ENCODE peak calls at places on chromosomes 3 and 15, in four cellular contexts. M is NCI-H2227 treated with DMSO at 0.1 percent for 48 hours, Z is left colon, N is NCI-H187 treated with DMSO at 0.1 percent for 48 hours. A is an unnamed sample.

GRCh38 chr3:160038862-160039562 is 50.4 kb downstream of the IL12A start:
- DNase-seq in M (no peak), Z (peak; percentile 8), N (no peak), A (no peak)

GRCh38 chr3:188021041-188021440 is 132.9 kb upstream of the LPP start:
- DNase-seq in M (no peak), Z (no peak), N (no peak), A (no peak)

GRCh38 chr3:58299839-58300516 is 6.1 kb upstream of the RPP14 start:
- DNase-seq in M (no peak), Z (no peak), N (no peak), A (no peak)

GRCh38 chr15:67033012-67033411 is 32.4 kb upstream of the SMAD3 start:
- DNase-seq in M (no peak), Z (no peak), N (no peak), A (no peak)

GRCh38 chr3:49198611-49199230 is 27.3 kb downstream of the KLHDC8B start:
- DNase-seq in M (no peak), Z (no peak), N (no peak), A (peak; percentile 78)

GRCh38 chr3:64783200-64783599 is 95.4 kb upstream of the ADAMTS9 start:
- DNase-seq in M (no peak), Z (no peak), N (no peak), A (no peak)

GRCh38 chr15:37014137-37014536 is 86.2 kb downstream of the MEIS2 start:
- DNase-seq in M (no peak), Z (no peak), N (no peak), A (peak; percentile 65)

GRCh38 chr3:108946292-108947290 is 7.1 kb downstream of the GUCA1C start:
- DNase-seq in M (no peak), Z (no peak), N (no peak), A (no peak)

GRCh38 chr15:101501703-101502373 is 12.3 kb upstream of the PCSK6 start:
- DNase-seq in M (no peak), Z (peak; percentile 56), N (no peak), A (peak; percentile 29)

GRCh38 chr3:52067046-52067445 is 10.7 kb upstream of the DUSP7 start:
- DNase-seq in M (no peak), Z (no peak), N (no peak), A (no peak)

GRCh38 chr3:61181874-61182273 is 69.4 kb downstream of the FHIT start:
- DNase-seq in M (no peak), Z (no peak), N (no peak), A (peak; percentile 22)

GRCh38 chr15:74327756-74328155 is 39.7 kb downstream of the CYP11A1 start:
- DNase-seq in M (peak; percentile 25), Z (no peak), N (no peak), A (no peak)

GRCh38 chr3:171168086-171168485 is 141.6 kb upstream of the SLC2A2 start:
- DNase-seq in M (no peak), Z (no peak), N (no peak), A (no peak)

GRCh38 chr3:50336452-50337174 is 4.0 kb downstream of the RASSF1 start:
- DNase-seq in M (no peak), Z (no peak), N (no peak), A (peak; percentile 58)

GRCh38 chr3:70861234-70861633 is 548.8 kb upstream of the MDFIC2 start:
- DNase-seq in M (no peak), Z (no peak), N (no peak), A (no peak)

GRCh38 chr3:172132721-172133311 is 93.4 kb downstream of the FNDC3B start:
- DNase-seq in M (no peak), Z (no peak), N (no peak), A (no peak)

GRCh38 chr15:62769604-62770003 is 272.9 kb upstream of the TPM1 start:
- DNase-seq in M (peak; percentile 14), Z (no peak), N (no peak), A (no peak)

GRCh38 chr3:185582236-185582635 is 3.9 kb upstream of the SENP2 start:
- DNase-seq in M (no peak), Z (no peak), N (no peak), A (no peak)

GRCh38 chr3:7734456-7734855 is 767.2 kb upstream of the LMCD1 start:
- DNase-seq in M (no peak), Z (no peak), N (no peak), A (no peak)

GRCh38 chr3:36362216-36362615 is 18.1 kb upstream of the STAC start:
- DNase-seq in M (no peak), Z (no peak), N (no peak), A (no peak)

GRCh38 chr15:33068531-33068990 is 126.0 kb downstream of the FMN1 start:
- DNase-seq in M (no peak), Z (peak; percentile 79), N (peak; percentile 64), A (peak; percentile 57)

GRCh38 chr3:53597136-53597915 is 102.9 kb downstream of the CACNA1D start:
- DNase-seq in M (no peak), Z (no peak), N (no peak), A (no peak)

GRCh38 chr3:153513236-153513635 is 351.2 kb downstream of the RAP2B start:
- DNase-seq in M (no peak), Z (no peak), N (no peak), A (peak; percentile 9)

GRCh38 chr3:10557250-10557649 is 51.9 kb upstream of the ATP2B2 start:
- DNase-seq in M (no peak), Z (no peak), N (no peak), A (no peak)

GRCh38 chr3:150972379-150972985 is at the start of gene CLRN1:
- DNase-seq in M (no peak), Z (no peak), N (no peak), A (no peak)

GRCh38 chr15:33738941-33739664 is 229.2 kb upstream of the CHRM5 start:
- DNase-seq in M (no peak), Z (no peak), N (no peak), A (no peak)

GRCh38 chr3:46671541-46672348 is 21.7 kb downstream of the ALS2CL start:
- DNase-seq in M (no peak), Z (peak; percentile 2), N (no peak), A (no peak)

GRCh38 chr3:50213383-50213782 is 8.3 kb downstream of the SLC38A3 start:
- DNase-seq in M (no peak), Z (no peak), N (no peak), A (no peak)

GRCh38 chr15:100043069-100043641 is 298.6 kb downstream of the ADAMTS17 start:
- DNase-seq in M (no peak), Z (no peak), N (no peak), A (peak; percentile 48)

GRCh38 chr15:40310001-40310959 is 2.5 kb upstream of the PLCB2 start:
- DNase-seq in M (no peak), Z (peak; percentile 64), N (no peak), A (peak; percentile 58)

GRCh38 chr15:87570186-87570585 is 686.4 kb downstream of the NTRK3 start:
- DNase-seq in M (no peak), Z (no peak), N (no peak), A (no peak)

GRCh38 chr3:172595648-172596393 is 72.6 kb upstream of the TNFSF10 start:
- DNase-seq in M (peak; percentile 74), Z (peak; percentile 25), N (no peak), A (peak; percentile 82)

GRCh38 chr15:96331942-96332853 is 1.7 kb downstream of the NR2F2 start:
- DNase-seq in M (no peak), Z (peak; percentile 47), N (no peak), A (peak; percentile 70)

GRCh38 chr3:99317196-99317595 is 321.2 kb upstream of the COL8A1 start:
- DNase-seq in M (no peak), Z (no peak), N (no peak), A (no peak)

GRCh38 chr3:193971268-193971751 is 164.6 kb upstream of the HES1 start:
- DNase-seq in M (no peak), Z (peak; percentile 82), N (no peak), A (no peak)

GRCh38 chr15:77064539-77065308 is 6.2 kb downstream of the TSPAN3 start:
- DNase-seq in M (no peak), Z (no peak), N (no peak), A (peak; percentile 18)

GRCh38 chr3:112699436-112699978 is 58.6 kb upstream of the CCDC80 start:
- DNase-seq in M (no peak), Z (no peak), N (no peak), A (peak; percentile 11)